ENCODE peak calls at places on chromosomes 6 and 20, in five cellular contexts. C, M, I, R and A are unnamed samples.

GRCh38 chr20:50450961-50451752 is 59.0 kb upstream of the PTPN1 start:
- DNase-seq in C (no peak), I (no peak), R (peak; percentile 88), M (no peak), A (no peak)

GRCh38 chr6:96784650-96785049 is 52.6 kb downstream of the GPR63 start:
- DNase-seq in I (no peak), C (no peak), R (no peak), M (no peak), A (no peak)

GRCh38 chr6:37985355-37985754 is 165.8 kb downstream of the ZFAND3 start:
- DNase-seq in M (peak; percentile 35), I (no peak), C (no peak), R (no peak), A (no peak)

GRCh38 chr6:92122746-92123145 is 1296.6 kb downstream of the EPHA7 start:
- DNase-seq in I (no peak), C (no peak), M (no peak), R (peak; percentile 13), A (peak; percentile 44)

GRCh38 chr6:158461954-158462353 is 97.9 kb upstream of the TMEM181 start:
- DNase-seq in I (no peak), R (no peak), C (no peak), M (no peak), A (no peak)

GRCh38 chr6:72890671-72891070 is 268.8 kb downstream of the KCNQ5 start:
- DNase-seq in C (peak; percentile 3), I (no peak), R (no peak), M (no peak), A (no peak)

GRCh38 chr20:44969320-44969879 is 3.1 kb downstream of the STK4 start:
- DNase-seq in I (no peak), M (peak; percentile 5), C (no peak), R (no peak), A (no peak)

GRCh38 chr6:47230579-47230978 is 79.1 kb downstream of the TNFRSF21 start:
- DNase-seq in C (no peak), M (no peak), R (no peak), I (no peak), A (no peak)

GRCh38 chr20:13397300-13397724 is 176.2 kb downstream of the ISM1 start:
- DNase-seq in R (peak; percentile 51), I (no peak), C (peak; percentile 28), M (no peak), A (no peak)